ENCODE peak calls at places on chromosomes 13 and 19, in eight cellular contexts. O is CD4-positive, alpha-beta T cell; U is BE2C; K is fibroblast of the aortic adventitia; Y is Calu3; P is stimulated activated naive CD8-positive, alpha-beta T cell treated with anti-CD3 and anti-CD28 coated beads, Interleukin-15, Interleukin-2, amounts not matched to agents 100 U/mL and 50 U/mL, for 24 hours; A is WERI-Rb-1; X is stimulated activated CD8-positive, alpha-beta memory T cell treated with anti-CD3 and anti-CD28 coated beads, Interleukin-15, amount 100 ng/mL, for 48 hours. D is an unnamed sample.

GRCh38 chr19:10001899-10002298 is 8.4 kb downstream of the COL5A3 start:
- DNase-seq in X (no peak), K (no peak), A (peak; percentile 37), Y (peak; percentile 40), P (peak; percentile 49), U (no peak), O (no peak), D (no peak)

GRCh38 chr13:107035778-107036177 is 467.8 kb upstream of the ARGLU1 start:
- DNase-seq in P (no peak), O (no peak), A (no peak), U (no peak), K (peak; percentile 3), X (no peak), Y (no peak), D (no peak)

GRCh38 chr13:64928704-64929499 is 2301.2 kb downstream of the PCDH9 start:
- DNase-seq in X (no peak), O (no peak), K (peak; percentile 77), Y (no peak), P (no peak), U (no peak), A (no peak), D (peak; percentile 23)

GRCh38 chr13:99265823-99266426 is 7.7 kb upstream of the GPR18 start:
- DNase-seq in A (peak; percentile 30), Y (no peak), O (no peak), X (no peak), P (no peak), K (peak; percentile 71), U (peak; percentile 22), D (peak; percentile 9)

GRCh38 chr13:99067160-99067985 is 89.5 kb upstream of the DOCK9 start:
- DNase-seq in Y (no peak), A (no peak), O (no peak), K (peak; percentile 71), U (no peak), P (no peak), X (no peak), D (no peak)

GRCh38 chr13:100274942-100275506 is 186.1 kb downstream of the PCCA start:
- DNase-seq in X (no peak), O (no peak), Y (no peak), K (no peak), A (peak; percentile 20), P (no peak), U (no peak), D (no peak)

GRCh38 chr13:38045278-38046048 is 175.9 kb upstream of the TRPC4 start:
- DNase-seq in U (peak; percentile 32), A (peak; percentile 9), P (no peak), Y (peak; percentile 23), K (peak; percentile 29), X (no peak), O (no peak), D (peak; percentile 24)

GRCh38 chr13:33794576-33794975 is 23.4 kb upstream of the RFC3 start:
- DNase-seq in Y (no peak), U (no peak), K (no peak), A (no peak), P (no peak), X (no peak), O (no peak), D (no peak)

GRCh38 chr19:50688766-50689165 is 30.8 kb downstream of the SHANK1 start:
- DNase-seq in X (no peak), A (no peak), P (no peak), Y (no peak), U (no peak), K (no peak), O (no peak), D (no peak)

GRCh38 chr13:47081850-47082249 is 185.0 kb upstream of the HTR2A start:
- DNase-seq in U (no peak), Y (no peak), P (no peak), O (no peak), K (no peak), A (no peak), X (no peak), D (no peak)

GRCh38 chr13:80133631-80134083 is 207.3 kb downstream of the SPRY2 start:
- DNase-seq in A (no peak), Y (no peak), P (no peak), U (no peak), X (no peak), K (no peak), O (no peak), D (no peak)

GRCh38 chr13:50131998-50132936 is 117.0 kb downstream of the KCNRG start:
- DNase-seq in X (no peak), U (no peak), K (no peak), A (no peak), O (peak; percentile 29), Y (no peak), P (no peak), D (no peak)